ENCODE peak calls at places on chromosomes 7 and 10, in four cellular contexts. B is upper lobe of left lung, V is stomach, E is SK-N-SH. W is an unnamed sample.

GRCh38 chr10:17784701-17785100 is 24.4 kb upstream of the MRC1 start:
- DNase-seq in B (no peak), V (no peak), E (no peak), W (no peak)

GRCh38 chr10:52261362-52261761 is 52.7 kb upstream of the DKK1 start:
- DNase-seq in B (no peak), V (no peak), E (no peak), W (no peak)

GRCh38 chr10:132236881-132237280 is 50.1 kb downstream of the DPYSL4 start:
- DNase-seq in B (no peak), V (no peak), E (no peak), W (no peak)

GRCh38 chr10:79111427-79111826 is 42.7 kb downstream of the ZMIZ1 start:
- DNase-seq in B (no peak), V (no peak), E (no peak), W (no peak)

GRCh38 chr10:63586048-63586447 is 64.8 kb downstream of the REEP3 start:
- DNase-seq in B (no peak), V (no peak), E (no peak), W (no peak)

GRCh38 chr10:132551093-132551807 is 13.7 kb downstream of the INPP5A start:
- DNase-seq in B (peak; percentile 55), V (no peak), E (peak; percentile 23), W (peak; percentile 61)

GRCh38 chr10:10785627-10786333 is 231.9 kb upstream of the CELF2 start:
- DNase-seq in B (no peak), V (no peak), E (no peak), W (no peak)

GRCh38 chr7:156222611-156223010 is 410.3 kb upstream of the SHH start:
- DNase-seq in B (no peak), V (peak; percentile 8), E (no peak), W (no peak)

GRCh38 chr7:2826806-2827205 is 17.3 kb downstream of the GNA12 start:
- DNase-seq in B (no peak), V (no peak), E (no peak), W (no peak)

GRCh38 chr7:88628363-88629085 is 131.0 kb upstream of the ZNF804B start:
- DNase-seq in B (no peak), V (no peak), E (no peak), W (no peak)

GRCh38 chr10:69757553-69758309 is 44.0 kb upstream of the COL13A1 start:
- DNase-seq in B (no peak), V (peak; percentile 31), E (peak; percentile 82), W (peak; percentile 57)

GRCh38 chr7:42639930-42640329 is 271.9 kb downstream of the C7orf25 start:
- DNase-seq in B (no peak), V (no peak), E (no peak), W (no peak)

GRCh38 chr10:35090162-35090954 is at the start of gene CUL2:
- DNase-seq in B (peak; percentile 84), V (peak; percentile 92), E (peak; percentile 97), W (peak; percentile 96)
- H3K27ac ChIP-seq in B (peak within 1 kb of the TSS; percentile 99), V (peak within 1 kb of the TSS; percentile 97), E (peak within 1 kb of the TSS; percentile 87), W (peak within 1 kb of the TSS; percentile 89)

GRCh38 chr7:157548691-157549265 is 212.0 kb downstream of the DNAJB6 start:
- DNase-seq in B (no peak), V (no peak), E (no peak), W (peak; percentile 48)
- TF ChIP-seq POLR2AphosphoS5 in B (no peak), V (no peak), E (no peak), W (no peak)

GRCh38 chr10:14510346-14510745 is 179.6 kb upstream of the FRMD4A start:
- DNase-seq in B (no peak), V (no peak), E (no peak), W (no peak)

GRCh38 chr10:14502451-14502850 is 171.7 kb upstream of the FRMD4A start:
- DNase-seq in B (no peak), V (no peak), E (no peak), W (no peak)

GRCh38 chr10:14508725-14509124 is 178.0 kb upstream of the FRMD4A start:
- DNase-seq in B (no peak), V (no peak), E (no peak), W (no peak)

GRCh38 chr10:14507721-14508120 is 177.0 kb upstream of the FRMD4A start:
- DNase-seq in B (no peak), V (no peak), E (no peak), W (no peak)

GRCh38 chr10:14507156-14507555 is 176.4 kb upstream of the FRMD4A start:
- DNase-seq in B (no peak), V (no peak), E (no peak), W (no peak)
- TF ChIP-seq EP300 in B (no peak), V (no peak), E (no peak), W (no peak)

DNA sequence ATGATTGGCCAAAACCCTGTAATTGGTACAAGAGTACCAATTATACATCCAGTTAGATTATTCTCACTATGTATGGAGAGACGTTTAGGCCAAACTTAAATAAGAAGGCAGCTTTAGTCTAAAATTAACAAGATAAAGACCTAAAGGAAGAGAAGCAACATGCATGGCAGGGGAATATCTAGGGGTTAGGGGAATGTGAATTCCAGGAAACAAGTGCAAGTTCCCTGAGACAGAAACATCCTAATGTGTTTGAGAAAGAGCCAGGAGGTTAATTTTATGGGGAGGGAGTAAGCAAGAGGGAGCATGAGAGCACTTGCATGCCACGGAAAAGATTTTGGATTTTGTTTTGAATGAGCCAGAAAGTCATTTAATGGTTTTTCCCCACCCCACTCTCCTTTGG is 39.6 kb upstream of the CCDC6 start:
- DNase-seq in B (no peak), V (no peak), E (no peak), W (no peak)
- H3K27ac ChIP-seq in B (no peak overlapping the region), V (no peak overlapping the region), E (no peak overlapping the region), W (no peak overlapping the region)

W was measured in sigmoid colon.